ENCODE peak calls at places on chromosomes 7 and 10, in five cellular contexts. S is neuronal stem cell, H is mesendoderm, R is mesenchymal stem cell, X is IMR-90. I is an unnamed sample.

GRCh38 chr10:44946201-44946600 is 13.4 kb upstream of the RASSF4 start:
- DNase-seq in S (no peak), H (no peak), R (peak), X (peak), I (no peak)

GRCh38 chr10:100562008-100562672 is 26.4 kb downstream of the HIF1AN start:
- DNase-seq in S (peak), H (peak), R (peak), X (peak), I (peak)

GRCh38 chr10:97925308-97925938 is 75.8 kb downstream of the GOLGA7B start:
- DNase-seq in S (no peak), H (no peak), R (no peak), X (no peak), I (no peak)

GRCh38 chr10:84765656-84766055 is 437.3 kb downstream of the CCSER2 start:
- DNase-seq in S (no peak), H (no peak), R (no peak), X (no peak), I (no peak)

GRCh38 chr10:53111529-53111928 is 338.9 kb upstream of the MBL2 start:
- DNase-seq in S (no peak), H (no peak), R (no peak), X (no peak), I (no peak)

GRCh38 chr10:33803248-33803647 is 468.8 kb upstream of the NRP1 start:
- DNase-seq in S (no peak), H (peak), R (no peak), X (peak), I (peak)

GRCh38 chr7:5702876-5703571 is 78.4 kb downstream of the RNF216 start:
- DNase-seq in S (no peak), H (peak), R (peak), X (peak), I (peak)

GRCh38 chr10:2866569-2866968 is 200.8 kb upstream of the PFKP start:
- DNase-seq in S (no peak), H (no peak), R (no peak), X (no peak), I (no peak)

GRCh38 chr7:44978511-44979366 is at the start of gene MYO1G:
- DNase-seq in S (no peak), H (no peak), R (no peak), X (no peak), I (no peak)

GRCh38 chr10:114100848-114101741 is 57.4 kb downstream of the ADRB1 start:
- DNase-seq in S (no peak), H (peak), R (peak), X (peak), I (no peak)

GRCh38 chr10:11880169-11881027 is 57.2 kb downstream of the PROSER2 start:
- DNase-seq in S (no peak), H (peak), R (no peak), X (no peak), I (no peak)

GRCh38 chr7:87192784-87193487 is 26.6 kb downstream of the TMEM243 start:
- DNase-seq in S (no peak), H (no peak), R (no peak), X (no peak), I (no peak)

GRCh38 chr10:84329094-84329611 is 764 bp downstream of the CCSER2 start:
- DNase-seq in S (peak), H (peak), R (peak), X (peak), I (no peak)

GRCh38 chr10:69446650-69447151 is 4.6 kb upstream of the TSPAN15 start:
- DNase-seq in S (no peak), H (no peak), R (peak), X (peak), I (peak)

GRCh38 chr10:121823993-121824463 is 103.8 kb downstream of the ATE1 start:
- DNase-seq in S (peak), H (peak), R (peak), X (peak), I (peak)

GRCh38 chr10:22086730-22087364 is 83.3 kb upstream of the DNAJC1 start:
- DNase-seq in S (no peak), H (peak), R (peak), X (peak), I (peak)

GRCh38 chr7:69656890-69657289 is 58.6 kb downstream of the AUTS2 start:
- DNase-seq in S (no peak), H (peak), R (peak), X (no peak), I (peak)

GRCh38 chr10:48606530-48607355 is 1.9 kb upstream of the ARHGAP22 start:
- DNase-seq in S (no peak), H (no peak), R (peak), X (peak), I (peak)

GRCh38 chr10:16828731-16829175 is 11.5 kb upstream of the RSU1 start:
- DNase-seq in S (no peak), H (no peak), R (peak), X (peak), I (no peak)

GRCh38 chr7:128781126-128781525 is 5.5 kb upstream of the OPN1SW start:
- DNase-seq in S (no peak), H (peak), R (no peak), X (peak), I (no peak)

GRCh38 chr10:33376976-33377657 is 42.6 kb upstream of the NRP1 start:
- DNase-seq in S (no peak), H (no peak), R (peak), X (peak), I (no peak)

GRCh38 chr7:17040701-17041100 is 158.9 kb upstream of the AGR3 start:
- DNase-seq in S (no peak), H (no peak), R (no peak), X (no peak), I (no peak)

GRCh38 chr7:100673302-100673941 is at the start of gene GNB2:
- DNase-seq in S (peak), H (peak), R (peak), X (peak), I (peak)
- H2BK120ac ChIP-seq in S (no peak), H (peak), R (peak), X (peak), I (peak)

GRCh38 chr7:84228526-84228925 is 33.9 kb upstream of the SEMA3A start:
- DNase-seq in S (peak), H (peak), R (no peak), X (no peak), I (no peak)

GRCh38 chr7:84236398-84236797 is 41.8 kb upstream of the SEMA3A start:
- DNase-seq in S (no peak), H (no peak), R (peak), X (peak), I (no peak)

GRCh38 chr7:84230491-84230890 is 35.9 kb upstream of the SEMA3A start:
- DNase-seq in S (no peak), H (no peak), R (peak), X (no peak), I (no peak)

GRCh38 chr7:84232653-84233052 is 38.1 kb upstream of the SEMA3A start:
- DNase-seq in S (no peak), H (peak), R (peak), X (peak), I (no peak)

GRCh38 chr7:84231157-84231556 is 36.6 kb upstream of the SEMA3A start:
- DNase-seq in S (no peak), H (no peak), R (peak), X (peak), I (no peak)
- H3K4ac ChIP-seq in S (no peak), H (no peak), R (no peak), X (peak), I (no peak)

GRCh38 chr7:124398937-124399552 is 366.2 kb upstream of the TMEM229A start:
- DNase-seq in S (no peak), H (no peak), R (no peak), X (no peak), I (no peak)
- H3K4me3 ChIP-seq in S (no peak), H (no peak), R (no peak), X (no peak), I (no peak)

DNA sequence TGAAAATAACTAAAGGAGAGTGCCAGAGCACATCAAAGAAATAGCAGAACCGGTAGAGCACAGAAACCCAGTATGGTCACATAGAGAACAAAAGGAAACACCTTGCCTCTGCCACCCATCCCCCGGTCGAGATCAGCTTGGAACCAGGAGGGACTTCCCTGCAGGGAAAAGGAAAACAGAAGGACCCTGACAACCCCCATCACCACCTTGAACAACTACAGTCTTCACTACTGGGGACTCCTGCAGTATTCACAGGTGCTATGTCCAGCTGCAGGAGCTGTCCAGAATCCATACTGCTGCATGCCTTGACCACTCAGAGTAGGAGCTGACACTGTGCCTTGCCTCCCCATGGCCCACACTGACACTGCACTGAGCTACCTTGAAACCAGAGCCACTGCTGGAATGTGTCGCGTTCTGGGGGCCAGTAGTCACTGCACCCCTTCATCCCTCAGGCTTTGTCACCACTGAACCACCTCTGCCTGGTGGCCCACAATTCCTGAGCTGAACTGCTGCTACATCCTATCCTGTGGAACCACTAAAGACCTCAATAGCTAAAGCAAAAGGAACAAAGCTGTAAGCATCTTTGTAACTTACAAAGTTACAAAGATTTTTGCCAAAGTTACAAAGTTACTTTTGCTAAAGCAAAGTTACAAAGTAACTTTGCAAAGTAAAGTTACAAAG is 66.8 kb downstream of the TRIL start:
- DNase-seq in S (no peak), H (peak), R (no peak), X (no peak), I (no peak)
- H2BK120ac ChIP-seq in S (no peak), H (no peak), R (no peak), X (no peak), I (no peak)

DNA sequence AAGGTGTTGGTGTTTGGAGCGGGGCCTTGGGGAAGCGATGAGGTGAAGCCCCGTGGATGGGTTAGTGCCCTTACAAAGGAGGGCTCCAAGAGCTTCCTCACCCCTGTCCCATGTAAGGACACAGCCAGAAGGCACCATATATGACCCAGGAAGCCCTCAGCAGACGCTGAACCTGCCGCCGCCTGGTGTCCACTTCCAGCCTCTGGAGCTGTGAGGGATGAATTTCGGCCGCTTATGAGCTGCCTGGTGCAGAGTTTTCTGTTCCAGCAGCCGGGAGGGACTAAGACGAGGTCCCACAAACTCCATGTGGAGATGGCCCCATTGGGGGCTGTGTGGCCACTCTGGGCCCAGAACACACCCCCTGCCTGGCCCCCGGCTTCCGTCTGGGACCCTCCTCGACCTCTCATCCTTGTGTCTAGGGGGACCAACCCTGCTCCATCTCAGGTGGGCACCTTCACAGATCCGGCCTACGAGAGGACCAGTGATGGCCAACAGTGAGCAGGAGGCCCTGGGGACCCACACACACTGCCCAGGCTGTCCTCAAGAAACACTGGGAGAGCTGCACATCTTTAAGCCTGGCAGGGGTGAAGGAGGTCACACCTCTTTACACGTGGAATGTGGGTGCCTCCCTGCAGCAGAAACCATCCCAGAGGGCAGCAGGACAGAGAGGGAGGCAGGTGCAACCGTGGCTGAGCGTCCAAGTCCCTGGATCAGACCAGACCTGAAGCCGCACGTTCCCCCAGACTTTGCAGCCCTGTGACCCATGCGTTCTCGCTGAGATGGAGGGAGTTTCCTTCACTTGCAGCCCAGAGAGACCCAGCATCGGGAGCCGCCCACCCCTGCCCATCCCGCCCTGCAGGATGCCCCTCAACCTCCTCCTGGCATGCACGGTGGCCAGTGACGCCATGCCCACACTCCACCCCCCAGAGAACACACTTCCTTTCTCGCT is 96.1 kb downstream of the PDGFA start:
- DNase-seq in S (no peak), H (no peak), R (no peak), X (no peak), I (no peak)
- H3K4ac ChIP-seq in S (no peak), H (no peak), R (no peak), X (no peak), I (no peak)

DNA sequence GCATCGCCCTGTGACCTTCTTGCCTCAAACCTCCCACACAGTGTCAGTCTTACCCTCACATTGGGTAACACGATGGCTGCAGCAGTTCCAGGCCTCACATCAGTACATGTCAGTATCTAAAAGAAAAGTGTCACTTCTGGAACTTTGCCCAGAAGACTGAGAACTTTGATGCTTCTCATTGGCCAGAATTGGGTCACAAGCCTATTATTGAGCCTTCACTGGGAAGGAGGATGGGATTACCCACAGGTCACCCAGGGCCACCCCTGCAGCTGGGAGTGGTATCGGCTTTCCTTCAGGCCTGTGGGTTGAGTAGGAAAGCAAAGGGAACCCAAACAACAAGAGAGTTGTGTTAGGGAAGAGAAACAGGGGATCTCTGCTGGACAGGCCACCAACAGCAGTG is 111.5 kb downstream of the NPY start:
- DNase-seq in S (no peak), H (peak), R (no peak), X (no peak), I (no peak)
- H3K4me3 ChIP-seq in S (no peak), H (no peak), R (no peak), X (no peak), I (no peak)

DNA sequence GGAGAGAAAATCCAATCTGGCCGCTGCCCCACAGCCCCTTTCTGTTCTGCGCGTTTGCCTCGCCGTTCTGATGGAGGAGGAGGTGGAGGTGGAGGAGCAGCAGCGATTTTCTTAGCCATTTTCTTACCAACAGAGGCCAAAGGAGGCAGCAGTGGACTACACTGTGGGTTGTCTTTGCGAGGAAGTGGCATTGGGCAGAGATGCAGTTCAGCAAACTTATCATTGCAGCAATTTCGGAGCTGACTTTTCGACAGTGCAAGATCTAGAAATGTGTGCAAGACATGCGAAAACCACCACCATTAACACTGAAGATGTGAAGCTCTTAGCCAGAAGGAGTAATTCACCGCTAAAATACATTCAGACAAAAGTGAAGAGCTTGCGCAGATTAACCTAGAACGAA is 1.9 kb upstream of the ARL4A start:
- DNase-seq in S (peak), H (peak), R (peak), X (peak), I (peak)
- H2BK120ac ChIP-seq in S (no peak), H (no peak), R (no peak), X (no peak), I (no peak)

DNA sequence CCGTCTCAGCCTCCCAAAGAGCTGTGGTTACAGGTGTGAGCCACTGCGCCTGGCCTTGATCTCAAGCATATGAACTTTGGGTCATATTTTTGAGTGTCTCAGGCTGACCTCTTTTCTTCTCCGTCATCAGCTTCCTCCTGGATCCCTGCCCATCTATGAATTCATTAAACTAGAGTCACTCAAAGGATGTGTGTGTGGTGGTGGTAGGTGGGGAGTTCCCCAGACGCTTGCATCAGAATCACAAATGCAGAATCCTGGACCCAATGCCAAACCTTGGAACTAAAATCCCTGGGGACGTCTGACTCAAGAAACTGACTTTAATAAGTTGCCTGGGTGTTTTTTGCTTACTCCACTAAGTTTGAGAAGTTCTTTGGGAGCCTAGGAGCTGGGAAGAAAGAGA is 6.7 kb upstream of the CREB5 start:
- DNase-seq in S (no peak), H (no peak), R (peak), X (peak), I (peak)
- H3K4ac ChIP-seq in S (no peak), H (no peak), R (no peak), X (no peak), I (no peak)

GRCh38 chr7:98396768-98397167 is 4.1 kb downstream of the BAIAP2L1 start:
- DNase-seq in S (no peak), H (no peak), R (no peak), X (no peak), I (no peak)

GRCh38 chr7:98400538-98401427 is at the start of gene BAIAP2L1:
- DNase-seq in S (peak), H (peak), R (peak), X (peak), I (peak)

GRCh38 chr7:98398567-98399372 is 2.1 kb downstream of the BAIAP2L1 start:
- DNase-seq in S (no peak), H (peak), R (peak), X (no peak), I (peak)

GRCh38 chr7:98399903-98400537 is 870 bp downstream of the BAIAP2L1 start:
- DNase-seq in S (peak), H (peak), R (peak), X (peak), I (peak)

DNA sequence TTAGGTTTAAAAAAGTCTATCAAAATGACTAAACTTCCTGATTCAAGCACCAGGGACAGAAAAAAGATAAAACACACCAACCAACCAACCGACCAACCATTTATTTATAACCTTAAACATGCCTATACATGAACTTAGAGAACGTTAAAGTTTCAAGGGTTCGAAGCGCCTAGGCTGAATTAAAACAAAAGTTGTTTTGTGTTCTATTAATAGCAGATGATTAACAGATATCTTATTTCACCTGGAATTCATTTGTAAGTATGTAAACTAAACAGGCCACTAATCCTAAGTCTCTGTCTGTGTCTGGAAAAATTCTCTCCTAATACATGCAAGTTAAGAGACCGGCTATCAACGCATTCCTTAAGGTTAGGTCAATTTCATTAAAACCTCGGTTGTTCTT is 1.4 kb downstream of the BAIAP2L1 start:
- DNase-seq in S (no peak), H (no peak), R (peak), X (peak), I (no peak)
- H3K4me3 ChIP-seq in S (no peak), H (peak), R (peak), X (peak), I (no peak)